ENCODE peak calls at places on chromosomes 13 and 19, in six cellular contexts. O, G, Y, F, A and V are unnamed samples.

GRCh38 chr13:111401151-111401550 is 80.7 kb downstream of the TEX29 start:
- DNase-seq in O (no peak), Y (no peak), F (no peak), G (no peak), A (no peak), V (no peak)

GRCh38 chr13:30416471-30416870 is 5.8 kb upstream of the UBE2L5 start:
- DNase-seq in F (no peak), G (no peak), A (no peak), O (no peak), Y (no peak), V (no peak)

GRCh38 chr13:20044086-20044485 is 85.6 kb downstream of the ZMYM2 start:
- DNase-seq in G (no peak), O (no peak), F (no peak), Y (no peak), A (no peak), V (no peak)

GRCh38 chr19:12806242-12807131 is at the start of gene RNASEH2A:
- DNase-seq in O (peak; percentile 85), A (peak; percentile 91), F (peak; percentile 83), Y (peak; percentile 96), G (peak; percentile 89), V (peak; percentile 63)

GRCh38 chr19:51108066-51108804 is at the start of gene CTU1:
- DNase-seq in Y (peak; percentile 98), G (peak; percentile 99), O (peak; percentile 99), A (peak; percentile 98), F (peak; percentile 98), V (peak; percentile 98)

GRCh38 chr13:27338816-27339215 is 68.2 kb downstream of the RASL11A start:
- DNase-seq in G (no peak), A (no peak), F (no peak), O (no peak), Y (no peak), V (no peak)

GRCh38 chr19:1267441-1268391 is 1.4 kb upstream of the CIRBP start:
- DNase-seq in A (no peak), O (peak; percentile 65), F (no peak), G (peak; percentile 32), Y (no peak), V (no peak)

GRCh38 chr13:51249767-51250741 is 27.9 kb downstream of the FAM124A start:
- DNase-seq in O (no peak), G (no peak), A (no peak), Y (no peak), F (no peak), V (no peak)

GRCh38 chr19:40613669-40614594 is 12.8 kb downstream of the LTBP4 start:
- DNase-seq in Y (peak; percentile 88), A (peak; percentile 82), F (peak; percentile 86), G (peak; percentile 82), O (peak; percentile 88), V (peak; percentile 67)

GRCh38 chr13:37534181-37534580 is 64.4 kb downstream of the POSTN start:
- DNase-seq in G (no peak), A (no peak), F (no peak), O (no peak), Y (no peak), V (peak; percentile 68)

GRCh38 chr19:3276341-3276799 is 51.9 kb downstream of the CELF5 start:
- DNase-seq in F (no peak), O (no peak), A (no peak), G (no peak), Y (no peak), V (no peak)

GRCh38 chr19:10518444-10519361 is 1.5 kb upstream of the S1PR5 start:
- DNase-seq in F (no peak), G (peak; percentile 11), Y (no peak), A (no peak), O (no peak), V (no peak)

GRCh38 chr19:32748497-32748896 is 28.9 kb downstream of the TDRD12 start:
- DNase-seq in O (no peak), F (no peak), A (no peak), G (no peak), Y (no peak), V (no peak)

GRCh38 chr13:70964124-70964523 is 855.9 kb upstream of the KLHL1 start:
- DNase-seq in O (no peak), A (no peak), Y (no peak), G (no peak), F (no peak), V (no peak)
- TF ChIP-seq CTCF in O (no peak), A (no peak), Y (no peak), G (no peak), F (no peak), V (peak; percentile 27)

DNA sequence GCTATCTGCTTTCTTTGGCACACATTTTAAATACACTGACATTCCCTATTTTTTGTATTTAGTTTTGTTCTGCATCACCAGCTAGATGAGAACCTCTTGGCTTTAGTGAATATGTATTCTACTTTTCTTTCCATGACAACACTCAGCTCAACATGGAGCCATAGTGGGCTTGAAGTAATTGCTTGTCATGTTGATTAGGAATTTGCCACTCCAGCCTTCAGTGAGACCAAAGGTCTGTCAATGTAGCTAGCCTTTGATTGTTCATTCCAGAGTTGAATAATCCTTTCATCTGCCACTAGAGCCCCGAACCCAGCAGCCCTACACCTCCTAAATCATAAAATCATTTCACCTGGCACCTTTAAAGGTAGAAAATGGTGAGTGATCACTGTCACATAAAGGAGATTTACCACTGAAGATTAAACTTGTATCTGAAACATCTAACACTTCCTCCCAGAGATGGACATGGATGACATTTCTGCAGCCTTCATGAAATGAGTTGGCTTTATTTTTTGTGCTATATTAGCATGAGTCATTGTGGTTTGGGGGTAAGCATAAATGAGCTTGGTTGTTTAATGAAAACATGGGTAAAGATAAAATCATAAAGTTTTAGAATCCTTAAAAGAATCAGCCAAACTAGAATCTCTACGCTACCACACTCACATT is 29.2 kb upstream of the GARRE1 start:
- DNase-seq in Y (no peak), O (no peak), G (no peak), A (no peak), F (no peak), V (no peak)
- H3K27ac ChIP-seq in Y (no peak overlapping the region), O (no peak overlapping the region), G (no peak overlapping the region), A (no peak overlapping the region), F (no peak overlapping the region), V (no peak overlapping the region)

GRCh38 chr19:8449830-8450229 is 5.1 kb downstream of the HNRNPM start:
- DNase-seq in Y (no peak), O (no peak), F (no peak), G (no peak), A (no peak), V (no peak)
- TF ChIP-seq CTCF in Y (no peak), O (no peak), F (no peak), G (no peak), A (no peak), V (no peak)

GRCh38 chr13:24270639-24271131 is 38.7 kb upstream of the C1QTNF9 start:
- DNase-seq in G (peak; percentile 68), O (peak; percentile 36), F (peak; percentile 55), A (peak; percentile 65), Y (peak; percentile 79), V (no peak)
- H3K27ac ChIP-seq in G (peak overlapping the region; percentile 94), O (peak overlapping the region; percentile 85), F (peak overlapping the region; percentile 87), A (peak overlapping the region; percentile 91), Y (peak overlapping the region; percentile 92), V (peak overlapping the region; percentile 75)

GRCh38 chr13:101155920-101156319 is 260.4 kb downstream of the NALCN start:
- DNase-seq in A (no peak), G (no peak), Y (no peak), O (no peak), F (no peak), V (no peak)
- TF ChIP-seq CTCF in A (peak; percentile 42), G (peak; percentile 10), Y (peak; percentile 28), O (no peak), F (no peak), V (peak; percentile 54)

DNA sequence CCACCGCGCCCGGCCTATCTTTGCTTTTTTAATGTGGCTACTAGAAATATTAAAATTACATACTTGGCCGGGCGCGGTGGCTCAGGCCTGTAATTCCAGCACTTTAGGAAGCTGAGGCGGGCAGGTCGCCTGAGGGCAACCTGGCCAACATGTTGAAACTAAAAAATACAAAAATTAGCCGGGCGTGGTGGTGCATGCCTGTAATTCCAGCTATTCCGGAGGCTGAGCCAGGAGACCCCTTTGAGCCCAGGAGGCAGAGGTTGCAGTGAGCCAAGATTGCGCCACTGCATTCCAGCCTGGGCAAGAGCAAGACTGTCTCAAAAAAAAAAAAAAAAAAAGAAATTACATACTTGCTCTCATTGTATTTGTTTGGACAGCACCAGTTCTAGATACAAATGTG is 34.8 kb upstream of the DPRX start:
- DNase-seq in G (no peak), A (no peak), F (no peak), O (no peak), Y (no peak), V (no peak)
- H3K27ac ChIP-seq in G (no peak overlapping the region), A (no peak overlapping the region), F (no peak overlapping the region), O (no peak overlapping the region), Y (no peak overlapping the region), V (no peak overlapping the region)

DNA sequence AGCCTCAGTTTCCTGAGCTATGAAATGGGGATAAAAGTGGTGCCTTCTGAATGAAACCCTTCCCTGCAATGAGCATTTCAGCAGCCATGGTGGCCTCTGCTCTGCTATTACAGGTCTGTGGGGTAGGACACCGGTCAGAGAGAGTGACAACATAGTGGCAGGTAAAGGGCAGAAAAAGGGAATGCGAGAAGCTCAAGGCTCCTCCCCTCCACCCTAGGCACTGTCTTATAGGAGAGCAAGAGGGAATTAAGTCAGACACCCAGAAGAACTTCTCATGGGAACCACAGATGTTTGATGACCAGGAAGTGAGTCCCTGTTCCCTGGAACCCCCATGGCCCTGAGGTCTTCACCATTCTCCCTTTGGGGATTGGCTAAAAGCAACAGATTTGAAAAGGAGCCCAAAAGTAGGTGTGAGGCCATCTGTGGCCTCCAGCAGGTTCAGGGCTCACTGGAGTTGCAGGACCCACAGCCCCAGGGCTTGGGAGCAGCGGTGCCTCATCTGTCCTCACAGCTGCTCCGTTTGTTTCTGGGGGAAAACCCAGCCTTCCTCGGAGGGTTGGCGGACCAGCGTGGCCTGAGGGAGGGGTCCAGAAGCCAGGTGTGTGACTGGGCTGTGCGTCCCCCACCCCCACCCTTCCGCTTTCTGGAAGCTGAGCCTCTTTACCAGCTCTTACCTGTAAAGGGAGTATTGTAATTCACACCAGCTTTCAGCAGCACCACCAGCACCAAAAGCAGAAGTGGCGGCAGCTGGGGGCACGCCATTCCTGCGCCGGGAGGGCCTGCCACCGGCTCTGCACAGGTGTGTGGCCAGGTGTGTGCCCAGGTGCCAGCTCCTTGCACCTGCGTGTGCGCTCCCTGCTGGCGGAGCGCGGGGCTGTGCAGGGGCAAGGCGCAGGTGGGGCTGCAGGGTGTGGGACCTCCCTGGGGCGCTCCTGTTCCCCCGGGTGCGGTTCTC is 19.4 kb downstream of the IQCN start:
- DNase-seq in O (no peak), G (no peak), A (no peak), F (no peak), Y (no peak), V (no peak)
- TF ChIP-seq CTCF in O (no peak), G (no peak), A (no peak), F (no peak), Y (no peak), V (no peak)